ENCODE peak calls at places on chromosomes 2 and 18, in ten cellular contexts. O, F, R, L, P, T, Q, W, B and C are unnamed samples.

GRCh38 chr2:102226612-102227351 is 40.0 kb downstream of the IL1RL2 start:
- DNase-seq in B (no peak), O (peak), Q (peak), P (no peak), R (no peak), F (no peak), T (no peak), L (no peak), W (no peak), C (no peak)

GRCh38 chr2:197324801-197325200 is 14.2 kb upstream of the ANKRD44 start:
- DNase-seq in P (no peak), R (no peak), O (no peak), F (no peak), T (no peak), Q (no peak), L (no peak), B (no peak), W (no peak), C (no peak)

GRCh38 chr18:59672125-59672769 is 25.0 kb downstream of the CCBE1 start:
- DNase-seq in O (no peak), R (no peak), B (peak), Q (no peak), F (no peak), L (peak), T (no peak), P (no peak), W (peak), C (no peak)

GRCh38 chr2:23828256-23828980 is 98.5 kb downstream of the ATAD2B start:
- DNase-seq in O (no peak), F (no peak), L (peak), P (no peak), B (peak), R (peak), T (no peak), W (no peak), Q (no peak), C (no peak)

GRCh38 chr18:74342416-74343043 is 26.9 kb downstream of the C18orf63 start:
- DNase-seq in T (no peak), R (peak), Q (peak), W (peak), L (peak), P (no peak), O (no peak), B (peak), F (peak), C (no peak)

GRCh38 chr2:128591841-128592822 is 273.5 kb upstream of the HS6ST1 start:
- DNase-seq in T (no peak), Q (no peak), B (no peak), R (no peak), F (no peak), W (no peak), O (no peak), L (no peak), P (no peak), C (no peak)

GRCh38 chr2:129179199-129179598 is 800.3 kb upstream of the RAB6C start:
- DNase-seq in T (no peak), O (no peak), L (no peak), B (no peak), P (no peak), R (no peak), W (no peak), Q (no peak), F (no peak), C (no peak)

GRCh38 chr18:75507636-75508035 is 80.1 kb upstream of the SMIM21 start:
- DNase-seq in T (no peak), O (no peak), Q (peak), L (no peak), B (peak), P (no peak), W (no peak), F (no peak), R (no peak), C (no peak)

GRCh38 chr2:210859314-210859713 is 302.9 kb downstream of the CPS1 start:
- DNase-seq in R (no peak), B (no peak), W (no peak), Q (no peak), P (no peak), L (no peak), T (no peak), F (no peak), O (no peak), C (no peak)

GRCh38 chr18:21074336-21075323 is 37.0 kb downstream of the ROCK1 start:
- DNase-seq in L (no peak), R (no peak), W (no peak), B (no peak), F (no peak), O (no peak), Q (no peak), T (no peak), P (no peak), C (no peak)

GRCh38 chr18:52715421-52715820 is 375.4 kb downstream of the DCC start:
- DNase-seq in Q (no peak), W (no peak), F (no peak), B (no peak), R (no peak), P (no peak), L (no peak), O (no peak), T (no peak), C (no peak)
- TF ChIP-seq CTCF in Q (no peak), W (no peak), F (no peak), B (no peak), R (no peak), P (no peak), L (no peak), O (no peak), T (no peak), C (no peak)

DNA sequence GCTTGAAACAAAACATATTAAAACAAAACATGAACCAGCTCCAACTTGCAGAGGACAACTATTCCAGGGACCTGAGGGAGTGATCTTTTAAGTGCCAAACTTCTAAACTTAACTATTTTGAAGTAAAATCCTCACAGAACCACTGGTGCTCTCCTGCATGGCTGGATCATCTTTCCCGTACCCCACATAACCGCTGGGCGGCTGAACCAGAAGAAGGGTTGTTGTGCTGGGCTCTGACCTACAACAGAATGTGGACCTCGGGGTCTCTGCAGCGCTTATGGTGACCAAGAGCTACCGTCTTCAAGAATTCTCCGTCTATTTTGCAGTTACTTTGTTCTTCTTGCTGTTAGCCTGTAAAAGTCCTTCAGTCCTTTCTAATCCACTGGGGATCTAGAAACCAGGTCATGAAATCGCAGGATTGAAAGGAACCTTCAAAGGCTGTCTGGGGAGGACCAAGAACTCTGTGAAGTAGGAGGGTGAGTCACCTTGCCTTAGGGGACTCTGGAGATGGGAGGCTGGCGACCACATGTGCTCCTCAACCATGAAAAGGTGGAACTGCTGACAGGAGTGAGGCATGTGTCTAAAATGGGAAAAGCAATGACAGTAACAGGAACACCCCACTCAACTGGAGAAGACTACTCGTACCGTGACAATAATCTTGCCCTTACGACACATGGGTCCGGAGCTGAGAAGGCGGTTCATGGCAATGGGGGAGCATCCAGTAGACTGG is 46.6 kb downstream of the HDLBP start:
- DNase-seq in P (no peak), R (peak), L (peak), F (no peak), W (no peak), B (peak), T (no peak), Q (peak), O (no peak), C (no peak)
- H3K27ac ChIP-seq in P (no peak), R (no peak), L (no peak), F (no peak), W (no peak), B (no peak), T (no peak), Q (no peak), O (no peak), C (no peak)

GRCh38 chr2:98160574-98160973 is 73.6 kb downstream of the VWA3B start:
- DNase-seq in W (no peak), T (no peak), B (no peak), Q (no peak), R (no peak), L (no peak), P (no peak), O (no peak), F (no peak), C (peak)

GRCh38 chr2:98155721-98156120 is 68.8 kb downstream of the VWA3B start:
- DNase-seq in R (no peak), B (no peak), O (no peak), F (no peak), L (no peak), Q (no peak), P (no peak), T (no peak), W (no peak), C (no peak)

GRCh38 chr2:98158305-98158704 is 71.3 kb downstream of the VWA3B start:
- DNase-seq in O (no peak), R (no peak), F (no peak), L (no peak), W (no peak), P (peak), B (no peak), Q (no peak), T (no peak), C (peak)

GRCh38 chr2:98155291-98155690 is 68.3 kb downstream of the VWA3B start:
- DNase-seq in O (no peak), T (no peak), B (no peak), W (no peak), P (no peak), L (no peak), Q (no peak), R (no peak), F (no peak), C (no peak)

GRCh38 chr2:98157557-98157956 is 70.6 kb downstream of the VWA3B start:
- DNase-seq in L (no peak), R (no peak), F (no peak), O (no peak), B (no peak), Q (no peak), T (no peak), P (no peak), W (no peak), C (no peak)
- TF ChIP-seq CTCF in L (no peak), R (no peak), F (no peak), O (no peak), B (no peak), Q (no peak), T (no peak), P (no peak), W (no peak), C (no peak)

GRCh38 chr18:76528477-76529432 is 33.7 kb upstream of the ZNF516 start:
- DNase-seq in B (peak), Q (peak), L (peak), O (no peak), F (peak), R (no peak), W (no peak), P (peak), T (no peak), C (no peak)

GRCh38 chr18:76522551-76522950 is 27.5 kb upstream of the ZNF516 start:
- DNase-seq in Q (no peak), P (no peak), F (no peak), W (no peak), T (no peak), L (no peak), O (no peak), B (no peak), R (no peak), C (no peak)

GRCh38 chr18:76524477-76524876 is 29.4 kb upstream of the ZNF516 start:
- DNase-seq in F (no peak), O (no peak), Q (no peak), L (no peak), W (no peak), R (no peak), B (no peak), T (no peak), P (no peak), C (no peak)

GRCh38 chr18:76522104-76522503 is 27.1 kb upstream of the ZNF516 start:
- DNase-seq in F (no peak), B (peak), W (no peak), Q (no peak), O (no peak), T (no peak), P (no peak), L (no peak), R (no peak), C (no peak)

GRCh38 chr18:76524900-76525698 is 30.1 kb upstream of the ZNF516 start:
- DNase-seq in F (no peak), P (no peak), R (peak), B (peak), Q (peak), T (no peak), W (no peak), O (no peak), L (peak), C (no peak)
- H3K27ac ChIP-seq in F (peak), P (no peak), R (no peak), B (peak), Q (no peak), T (no peak), W (no peak), O (no peak), L (no peak), C (peak)

DNA sequence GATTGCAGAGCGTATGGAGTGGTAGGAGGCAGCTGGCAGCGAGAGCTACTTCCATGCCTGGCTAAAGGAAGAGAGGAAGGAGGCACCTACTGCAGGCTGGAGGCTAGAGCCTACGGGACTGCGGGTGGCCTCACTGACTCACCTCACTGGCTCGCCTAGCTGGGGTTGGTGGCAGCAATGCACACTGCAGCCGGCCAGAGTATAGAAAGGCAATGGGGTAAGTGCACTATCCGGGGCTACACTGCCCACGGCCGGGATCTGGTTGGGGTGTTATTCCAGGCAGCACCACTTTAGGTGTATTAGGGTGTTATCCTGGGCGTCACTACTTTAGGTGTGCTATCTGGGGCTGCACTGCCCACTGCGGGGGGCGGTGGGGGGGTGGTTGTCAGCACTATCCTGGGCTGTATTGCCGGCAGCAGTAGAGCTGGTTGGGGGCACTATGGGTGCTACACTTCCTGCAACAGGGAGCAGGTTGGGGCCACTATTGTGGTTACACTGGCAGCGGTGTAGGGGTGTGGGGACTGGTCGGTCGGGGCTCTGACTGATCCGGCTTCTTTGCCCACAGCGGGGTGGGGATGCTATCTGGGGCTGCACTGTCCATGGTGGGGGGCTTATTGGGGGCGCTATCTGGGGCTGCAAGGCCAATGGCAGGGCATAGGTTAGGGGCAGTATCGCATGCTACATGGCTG is 33.3 kb upstream of the ANKRD62 start:
- DNase-seq in F (no peak), Q (no peak), P (no peak), L (no peak), R (no peak), T (no peak), B (no peak), W (no peak), O (no peak), C (no peak)
- TF ChIP-seq CTCF in F (no peak), Q (no peak), P (no peak), L (no peak), R (no peak), T (no peak), B (no peak), W (no peak), O (no peak), C (no peak)

GRCh38 chr2:43183743-43184142 is 42.7 kb downstream of the ZFP36L2 start:
- DNase-seq in Q (no peak), T (no peak), B (no peak), F (no peak), L (no peak), P (no peak), O (no peak), W (no peak), R (no peak), C (no peak)

GRCh38 chr2:43186679-43187374 is 39.6 kb downstream of the ZFP36L2 start:
- DNase-seq in L (no peak), O (no peak), F (peak), T (no peak), P (peak), Q (no peak), R (no peak), B (no peak), W (no peak), C (no peak)

GRCh38 chr2:43186321-43186678 is 40.1 kb downstream of the ZFP36L2 start:
- DNase-seq in R (no peak), F (no peak), W (no peak), O (no peak), P (no peak), T (no peak), L (no peak), Q (no peak), B (no peak), C (no peak)

GRCh38 chr2:43185146-43185545 is 41.3 kb downstream of the ZFP36L2 start:
- DNase-seq in B (peak), Q (peak), T (no peak), P (no peak), R (no peak), O (no peak), W (no peak), L (no peak), F (no peak), C (no peak)

DNA sequence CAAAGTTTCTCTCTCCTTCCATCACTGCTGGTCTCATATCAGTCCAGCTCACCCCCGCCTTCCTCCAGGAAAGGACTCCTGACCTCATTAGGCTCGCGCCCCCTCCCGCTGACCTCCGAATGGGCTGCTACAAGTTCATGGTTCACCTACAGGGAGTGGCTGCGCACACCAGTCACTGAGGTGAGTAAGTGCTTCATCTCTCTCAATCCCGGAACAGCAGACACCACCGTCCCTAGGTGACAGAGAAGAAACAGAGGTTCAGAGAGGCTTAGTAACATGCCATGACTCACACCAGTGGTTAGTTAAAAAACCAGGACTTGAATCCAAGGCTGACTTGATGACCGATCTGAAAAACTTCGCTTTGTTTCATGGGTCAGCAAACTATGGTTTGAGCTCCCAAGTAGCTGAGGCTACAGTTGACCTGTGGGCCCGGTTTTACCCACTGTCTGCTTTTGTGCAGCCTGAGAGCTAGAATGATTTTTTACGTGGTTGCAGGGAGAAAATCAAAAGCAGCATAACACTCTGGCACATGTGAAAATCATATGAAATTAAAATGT is 42.0 kb downstream of the ZFP36L2 start:
- DNase-seq in R (peak), F (peak), O (no peak), Q (peak), B (peak), W (no peak), T (no peak), L (peak), P (no peak), C (no peak)
- H3K27ac ChIP-seq in R (peak), F (peak), O (no peak), Q (no peak), B (no peak), W (no peak), T (no peak), L (no peak), P (no peak), C (no peak)

GRCh38 chr2:240560480-240561324 is 545 bp downstream of the DUSP28 start:
- DNase-seq in R (peak), W (peak), T (peak), O (peak), L (peak), Q (peak), P (peak), F (peak), B (peak), C (peak)
- TF ChIP-seq CTCF in R (no peak), W (peak), T (no peak), O (peak), L (no peak), Q (peak), P (peak), F (no peak), B (peak), C (peak)

GRCh38 chr2:217789003-217789735 is 213.6 kb downstream of the TNS1 start:
- DNase-seq in L (peak), Q (peak), P (peak), F (peak), O (peak), T (peak), B (peak), R (peak), W (peak), C (peak)
- H3K27ac ChIP-seq in L (no peak), Q (no peak), P (peak), F (no peak), O (peak), T (peak), B (no peak), R (no peak), W (no peak), C (no peak)